ENCODE peak calls at places on chromosomes 6 and 20, in four cellular contexts. I is HepG2, Z is K562, D is H1. Q is an unnamed sample.
A peak's percentile ranks its signal among the peaks of the same experiment; 100 is the strongest.

GRCh38 chr6:169931223-169931760 is 179.9 kb downstream of the ERMARD start:
- DNase-seq in Z (no peak), I (no peak), D (no peak), Q (no peak)

GRCh38 chr20:60352017-60352416 is 393.8 kb downstream of the CDH26 start:
- DNase-seq in I (no peak), D (no peak), Z (no peak), Q (no peak)

GRCh38 chr20:56795492-56795891 is 166.4 kb downstream of the TFAP2C start:
- DNase-seq in Z (no peak), D (no peak), I (no peak), Q (no peak)

GRCh38 chr6:4280721-4281120 is 145.3 kb upstream of the ECI2 start:
- DNase-seq in Z (no peak), D (no peak), I (no peak), Q (no peak)

GRCh38 chr6:69985180-69985579 is 118.8 kb downstream of the COL19A1 start:
- DNase-seq in Z (no peak), I (no peak), D (no peak), Q (no peak)

GRCh38 chr20:63223121-63223825 is 7.3 kb upstream of the YTHDF1 start:
- DNase-seq in Z (peak; percentile 49), D (peak; percentile 86), I (peak; percentile 73), Q (no peak)

GRCh38 chr20:25249198-25249931 is 1.5 kb downstream of the PYGB start:
- DNase-seq in I (no peak), Z (no peak), D (no peak), Q (no peak)

GRCh38 chr20:59320850-59321631 is 20.6 kb downstream of the EDN3 start:
- DNase-seq in I (no peak), D (no peak), Z (no peak), Q (no peak)

GRCh38 chr6:80454661-80455365 is 348.3 kb downstream of the BCKDHB start:
- DNase-seq in Z (no peak), I (no peak), D (no peak), Q (no peak)

GRCh38 chr20:18684775-18685174 is 96.9 kb downstream of the DTD1 start:
- DNase-seq in Z (no peak), D (no peak), I (no peak), Q (no peak)

DNA sequence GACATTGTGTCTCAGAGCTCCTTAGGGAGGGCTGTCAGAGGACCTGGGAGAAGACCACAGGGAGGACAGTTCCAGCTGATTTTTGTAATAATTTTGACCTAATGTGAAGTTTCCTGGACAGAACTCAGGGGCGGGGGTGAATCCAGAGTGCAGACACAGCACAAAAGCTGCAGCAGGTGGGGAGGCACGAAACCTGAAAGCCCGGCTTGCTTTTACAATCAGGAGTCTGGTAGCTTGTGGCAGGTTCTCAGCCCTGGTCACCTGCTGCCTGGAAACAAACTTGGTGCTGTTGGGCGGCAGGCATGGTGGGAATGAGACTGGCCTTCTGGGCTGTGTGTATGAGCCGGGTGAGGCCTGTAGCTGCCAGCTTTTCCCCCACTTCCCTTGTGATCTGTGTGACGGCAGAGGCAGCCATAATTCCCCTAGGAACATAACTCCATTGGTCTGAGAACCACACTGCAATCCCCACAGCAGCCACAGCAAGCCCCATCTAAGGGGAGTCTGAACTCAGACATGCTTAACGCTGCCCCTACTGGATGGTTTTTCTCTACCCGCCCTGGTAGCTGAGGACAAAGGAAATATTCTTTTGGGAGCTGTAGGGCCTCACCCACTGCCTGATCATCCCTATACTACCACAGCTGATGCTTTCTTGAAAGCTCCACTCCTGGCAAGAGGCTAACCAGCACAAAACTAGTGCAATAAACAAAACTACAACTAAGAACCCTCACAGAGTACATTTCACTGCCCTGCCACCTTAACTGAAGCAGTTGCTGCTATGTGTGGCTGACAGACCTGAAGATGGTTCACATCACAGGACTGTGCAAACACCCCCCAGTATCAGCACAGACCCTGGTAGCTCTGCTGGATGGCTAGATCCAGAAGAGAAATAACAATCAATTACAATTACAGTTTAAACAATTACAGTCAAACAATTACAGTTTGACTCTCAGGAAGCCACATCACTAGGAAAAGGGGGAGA is 1055.1 kb upstream of the GJE1 start:
- DNase-seq in D (peak; percentile 50), Z (no peak), I (peak; percentile 80), Q (no peak)
- TF ChIP-seq ATF2 in D (no peak), Z (no peak), I (no peak), Q (no peak)

DNA sequence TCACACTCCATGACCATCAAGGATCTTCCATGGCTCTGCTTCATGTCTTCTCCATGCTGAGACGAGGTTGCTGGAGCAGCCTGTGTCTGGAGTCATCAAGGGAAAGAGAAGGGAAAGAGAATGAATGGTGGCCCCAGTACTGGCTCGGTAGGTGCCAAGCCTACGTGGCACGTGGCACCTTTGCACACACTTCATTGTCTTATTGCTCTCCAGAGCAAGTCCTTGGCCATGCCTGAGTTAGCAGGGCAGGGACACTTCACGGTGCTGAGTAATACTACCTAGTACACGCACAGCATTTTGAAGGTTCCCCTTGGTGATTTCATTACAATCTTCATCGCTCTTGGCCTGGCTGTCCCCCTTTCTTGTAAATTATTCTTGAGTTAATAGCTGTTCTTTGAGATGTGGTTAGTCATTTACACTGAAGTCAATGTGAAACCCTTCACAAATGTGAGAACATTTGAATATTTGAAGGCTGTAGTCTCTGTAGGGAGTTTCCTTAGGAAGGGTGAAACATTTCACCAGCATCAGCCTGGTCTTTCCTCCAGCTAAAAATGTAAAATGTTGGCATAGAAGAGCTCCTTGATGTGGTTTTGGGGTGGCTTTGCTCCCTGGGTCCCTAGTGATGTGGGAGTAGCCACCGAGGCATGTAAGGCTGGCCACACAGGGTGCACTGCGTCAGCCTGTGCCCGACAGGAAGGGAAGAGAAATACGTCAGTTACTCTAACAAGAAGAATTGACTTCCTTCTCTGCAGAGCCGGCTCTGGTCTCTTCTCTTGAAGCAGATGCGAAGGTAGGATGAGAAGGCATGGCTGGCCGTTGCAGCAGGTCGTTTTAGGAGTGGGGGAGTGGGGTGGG is at the start of gene SYTL3:
- DNase-seq in I (no peak), D (no peak), Z (no peak), Q (peak; percentile 95)
- TF ChIP-seq SIN3A in I (no peak), D (no peak), Z (no peak), Q (peak; percentile 27)

GRCh38 chr6:133778414-133778813 is 110.5 kb upstream of the TCF21 start:
- DNase-seq in Z (no peak), D (no peak), I (no peak), Q (no peak)
- TF ChIP-seq ATF2 in Z (no peak), D (no peak), I (no peak), Q (no peak)

GRCh38 chr6:41704028-41704427 is 31.4 kb downstream of the TFEB start:
- DNase-seq in D (no peak), Z (no peak), I (no peak), Q (no peak)
- TF ChIP-seq SIN3A in D (no peak), Z (no peak), I (no peak), Q (no peak)

GRCh38 chr6:131281471-131282270 is 146.4 kb downstream of the AKAP7 start:
- DNase-seq in D (no peak), Z (no peak), I (no peak), Q (no peak)
- TF ChIP-seq ATF2 in D (peak; percentile 31), Z (no peak), I (no peak), Q (no peak)

GRCh38 chr6:40723967-40724366 is 136.8 kb upstream of the LRFN2 start:
- DNase-seq in D (no peak), Z (no peak), I (no peak), Q (no peak)
- TF ChIP-seq SIN3A in D (no peak), Z (no peak), I (no peak), Q (no peak)

GRCh38 chr6:105364243-105364642 is 38.6 kb downstream of the PREP start:
- DNase-seq in Z (no peak), I (no peak), D (no peak), Q (no peak)
- TF ChIP-seq ATF2 in Z (no peak), I (no peak), D (no peak), Q (no peak)

DNA sequence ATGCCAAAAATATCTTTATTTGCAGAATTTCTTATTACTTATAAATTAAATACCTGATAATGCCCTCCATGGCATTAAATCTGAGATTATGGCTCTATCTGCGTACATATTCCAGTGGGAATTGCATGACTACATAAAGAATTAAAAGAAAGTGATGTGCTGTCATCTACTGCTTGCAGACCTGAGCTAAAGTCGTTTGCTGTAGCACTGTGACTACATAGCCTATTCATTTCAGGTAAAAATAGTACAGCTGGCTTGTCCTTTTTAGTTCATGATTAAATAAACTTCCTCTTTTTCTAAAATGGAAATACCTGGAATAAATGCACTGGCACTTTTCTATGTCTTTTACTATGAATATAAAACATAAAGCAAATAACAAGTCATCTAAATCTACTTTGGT is 78.1 kb downstream of the CGA start:
- DNase-seq in D (no peak), Z (no peak), I (no peak), Q (no peak)
- TF ChIP-seq SIN3A in D (no peak), Z (no peak), I (no peak), Q (no peak)

Q was measured in GM12878.